ENCODE peak calls at places on chromosome 1, in seven cellular contexts. Q, V, K, I, C, Z and P are unnamed samples.

GRCh38 chr1:173506437-173506836 is 29.3 kb downstream of the PRDX6 start:
- DNase-seq in Q (no peak), V (no peak), K (no peak), I (no peak), C (no peak), Z (no peak), P (no peak)

GRCh38 chr1:3785458-3786157 is 10.7 kb downstream of the LRRC47 start:
- DNase-seq in Q (no peak), V (no peak), K (no peak), I (no peak), C (peak; percentile 33), Z (no peak), P (no peak)

GRCh38 chr1:172902861-172903381 is 147.8 kb downstream of the TNFSF18 start:
- DNase-seq in Q (no peak), V (no peak), K (peak; percentile 78), I (no peak), C (no peak), Z (no peak), P (no peak)

GRCh38 chr1:3787347-3787710 is 9.0 kb downstream of the LRRC47 start:
- DNase-seq in Q (no peak), V (no peak), K (no peak), I (no peak), C (no peak), Z (no peak), P (peak; percentile 18)

GRCh38 chr1:245051349-245052221 is 103.2 kb upstream of the KIF26B start:
- DNase-seq in Q (no peak), V (no peak), K (no peak), I (no peak), C (no peak), Z (no peak), P (no peak)

GRCh38 chr1:193142409-193142808 is 20.6 kb downstream of the CDC73 start:
- DNase-seq in Q (no peak), V (no peak), K (no peak), I (no peak), C (no peak), Z (no peak), P (no peak)

GRCh38 chr1:187051618-187052232 is 223.0 kb downstream of the PLA2G4A start:
- DNase-seq in Q (peak; percentile 26), V (no peak), K (peak; percentile 50), I (no peak), C (no peak), Z (peak; percentile 29), P (peak; percentile 35)

GRCh38 chr1:5821496-5822176 is 170.6 kb downstream of the NPHP4 start:
- DNase-seq in Q (no peak), V (no peak), K (no peak), I (no peak), C (no peak), Z (no peak), P (no peak)

GRCh38 chr1:65114312-65114711 is 33.7 kb upstream of the AK4 start:
- DNase-seq in Q (no peak), V (no peak), K (peak; percentile 2), I (no peak), C (no peak), Z (no peak), P (no peak)

GRCh38 chr1:162251102-162251501 is 125.6 kb downstream of the SPATA46 start:
- DNase-seq in Q (no peak), V (no peak), K (no peak), I (no peak), C (no peak), Z (no peak), P (no peak)

GRCh38 chr1:9291914-9292360 is 757 bp upstream of the SPSB1 start:
- DNase-seq in Q (no peak), V (no peak), K (peak; percentile 70), I (peak; percentile 80), C (no peak), Z (no peak), P (no peak)
- TF ChIP-seq CTCF in Q (no peak), V (no peak), K (no peak), I (no peak), C (no peak), Z (no peak), P (no peak)

GRCh38 chr1:151007853-151008243 is 401 bp upstream of the PRUNE1 start:
- DNase-seq in Q (no peak), V (no peak), K (no peak), I (no peak), C (no peak), Z (no peak), P (no peak)

GRCh38 chr1:151005729-151006330 is 872 bp downstream of the MINDY1 start:
- DNase-seq in Q (no peak), V (no peak), K (no peak), I (no peak), C (no peak), Z (no peak), P (no peak)

GRCh38 chr1:151008244-151009205 is at the start of gene PRUNE1:
- DNase-seq in Q (peak; percentile 79), V (peak; percentile 99), K (peak; percentile 96), I (peak; percentile 99), C (peak; percentile 93), Z (peak; percentile 98), P (peak; percentile 99)

GRCh38 chr1:151009206-151009587 is 948 bp downstream of the PRUNE1 start:
- DNase-seq in Q (no peak), V (no peak), K (peak; percentile 74), I (no peak), C (no peak), Z (no peak), P (no peak)

DNA sequence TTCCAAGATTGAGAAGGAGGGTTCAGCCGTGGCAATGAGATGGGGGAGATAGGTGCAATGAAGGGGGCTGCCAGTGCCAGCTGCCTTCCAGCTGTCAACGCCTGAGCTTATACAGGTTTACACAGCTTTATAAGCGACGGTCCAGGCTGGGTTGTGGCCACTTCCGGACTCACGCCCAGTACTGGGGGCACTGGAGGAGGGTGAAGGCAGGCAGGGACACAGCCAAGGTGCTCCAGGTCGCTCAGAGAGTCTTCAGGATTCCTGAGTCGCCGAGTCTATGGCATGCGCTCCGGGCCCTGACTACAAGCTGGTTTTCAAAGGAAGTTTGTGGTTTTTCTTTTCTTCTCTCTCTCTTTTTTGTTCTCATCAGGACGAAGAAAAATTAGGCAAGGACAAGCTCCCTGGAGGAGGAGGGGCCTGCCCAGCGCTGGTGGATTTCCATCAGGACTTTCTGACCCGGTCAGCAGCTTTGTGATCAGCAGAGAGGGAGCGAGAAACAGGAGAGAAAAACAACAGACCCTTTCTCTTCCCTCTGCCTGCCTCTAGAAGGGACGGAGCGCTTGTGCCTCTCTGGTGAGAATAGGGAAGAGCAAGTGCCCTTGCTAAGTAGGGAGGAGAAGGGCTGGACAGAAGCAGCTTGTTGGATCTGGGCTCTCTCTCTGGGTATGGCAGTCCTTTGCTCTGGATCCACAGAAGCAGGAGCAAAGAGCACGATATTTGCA is at the start of gene MINDY1:
- DNase-seq in Q (peak; percentile 67), V (peak; percentile 88), K (peak; percentile 88), I (peak; percentile 78), C (peak; percentile 74), Z (peak; percentile 70), P (peak; percentile 71)
- TF ChIP-seq CTCF in Q (peak; percentile 64), V (peak; percentile 24), K (peak; percentile 70), I (peak; percentile 50), C (peak; percentile 64), Z (peak; percentile 31), P (peak; percentile 28)

DNA sequence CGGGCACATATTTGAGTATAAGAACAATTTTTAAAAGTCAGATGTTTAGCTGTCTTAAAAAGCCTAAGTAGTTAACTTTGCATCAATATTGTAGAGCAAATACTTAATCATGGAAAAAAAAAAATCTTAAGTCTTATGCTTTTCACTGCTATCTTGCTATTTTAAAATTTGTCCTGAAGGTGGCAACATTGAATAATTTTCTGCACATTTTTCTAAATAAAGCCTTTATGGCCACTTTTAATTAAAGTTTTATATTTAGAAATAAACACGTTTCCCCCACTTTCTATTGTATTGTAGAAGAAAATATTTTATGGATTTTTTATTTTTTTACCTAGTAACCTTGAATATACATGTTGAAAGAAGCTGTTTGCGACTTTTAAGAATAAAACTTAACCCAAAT is 198.8 kb downstream of the AMY1C start:
- DNase-seq in Q (no peak), V (no peak), K (no peak), I (no peak), C (no peak), Z (no peak), P (no peak)
- TF ChIP-seq CTCF in Q (no peak), V (no peak), K (no peak), I (peak; percentile 8), C (no peak), Z (peak; percentile 30), P (peak; percentile 14)

GRCh38 chr1:223760833-223761232 is 48.5 kb downstream of the CAPN2 start:
- DNase-seq in Q (no peak), V (no peak), K (no peak), I (no peak), C (no peak), Z (no peak), P (no peak)

GRCh38 chr1:223761416-223761815 is 49.1 kb downstream of the CAPN2 start:
- DNase-seq in Q (no peak), V (no peak), K (no peak), I (no peak), C (no peak), Z (no peak), P (no peak)

GRCh38 chr1:223758734-223759133 is 46.4 kb downstream of the CAPN2 start:
- DNase-seq in Q (no peak), V (no peak), K (no peak), I (no peak), C (no peak), Z (no peak), P (no peak)

GRCh38 chr1:223756806-223757700 is 44.7 kb downstream of the CAPN2 start:
- DNase-seq in Q (no peak), V (no peak), K (no peak), I (no peak), C (no peak), Z (no peak), P (no peak)

GRCh38 chr1:223759273-223759672 is 46.9 kb downstream of the CAPN2 start:
- DNase-seq in Q (no peak), V (no peak), K (no peak), I (no peak), C (no peak), Z (no peak), P (no peak)
- TF ChIP-seq CTCF in Q (no peak), V (no peak), K (no peak), I (no peak), C (no peak), Z (peak; percentile 7), P (no peak)

GRCh38 chr1:62175568-62176179 is 19.0 kb upstream of the L1TD1 start:
- DNase-seq in Q (no peak), V (no peak), K (peak; percentile 58), I (no peak), C (no peak), Z (peak; percentile 47), P (peak; percentile 55)
- TF ChIP-seq CTCF in Q (peak; percentile 74), V (peak; percentile 59), K (peak; percentile 76), I (peak; percentile 79), C (peak; percentile 74), Z (peak; percentile 71), P (peak; percentile 80)